ENCODE peak calls at places on chromosomes 12 and 14, in five cellular contexts. W is posterior cingulate gyrus, T is ovary, U is esophagus squamous epithelium, E is testis. C is an unnamed sample.
A peak's percentile ranks its signal among the peaks of the same experiment; 100 is the strongest.

GRCh38 chr12:39966738-39967137 is 139.1 kb downstream of the SLC2A13 start:
- DNase-seq in W (no peak), T (no peak), U (no peak), E (no peak), C (no peak)

GRCh38 chr12:64682572-64683277 is 72.4 kb downstream of the RASSF3 start:
- DNase-seq in W (no peak), T (peak; percentile 69), U (no peak), E (no peak), C (no peak)

GRCh38 chr12:108821407-108822397 is 35.7 kb downstream of the SSH1 start:
- DNase-seq in W (no peak), T (no peak), U (no peak), E (no peak), C (no peak)

GRCh38 chr12:116880817-116881324 is 370 bp downstream of the HRK start:
- DNase-seq in W (peak; percentile 88), T (peak; percentile 45), U (no peak), E (peak; percentile 57), C (peak; percentile 51)

GRCh38 chr12:11513288-11513687 is 117.9 kb upstream of the PRB2 start:
- DNase-seq in W (no peak), T (no peak), U (no peak), E (no peak), C (no peak)

GRCh38 chr14:69615471-69616407 is 4.3 kb downstream of the SUSD6 start:
- DNase-seq in W (no peak), T (no peak), U (no peak), E (peak; percentile 79), C (peak; percentile 49)

GRCh38 chr12:71780207-71780822 is 25.7 kb downstream of the RAB21 start:
- DNase-seq in W (peak; percentile 84), T (peak; percentile 40), U (no peak), E (peak; percentile 42), C (no peak)

GRCh38 chr12:26773313-26774104 is 59.5 kb downstream of the ITPR2 start:
- DNase-seq in W (no peak), T (no peak), U (no peak), E (no peak), C (no peak)

GRCh38 chr12:6635375-6635855 is 344 bp downstream of the LPAR5 start:
- DNase-seq in W (no peak), T (no peak), U (no peak), E (no peak), C (no peak)

GRCh38 chr12:6167327-6168280 is 32.6 kb upstream of the CD9 start:
- DNase-seq in W (peak; percentile 89), T (peak; percentile 32), U (no peak), E (no peak), C (no peak)

GRCh38 chr12:113259499-113259953 is 38.3 kb downstream of the TPCN1 start:
- DNase-seq in W (peak; percentile 95), T (peak; percentile 85), U (no peak), E (peak; percentile 86), C (no peak)

GRCh38 chr12:31272607-31273225 is 53.2 kb downstream of the SINHCAF start:
- DNase-seq in W (no peak), T (no peak), U (no peak), E (no peak), C (no peak)

GRCh38 chr14:26190644-26191043 is 407.2 kb downstream of the NOVA1 start:
- DNase-seq in W (no peak), T (no peak), U (no peak), E (no peak), C (no peak)

GRCh38 chr12:608921-609320 is 54.3 kb downstream of the NINJ2 start:
- DNase-seq in W (no peak), T (no peak), U (no peak), E (no peak), C (no peak)

GRCh38 chr12:9347328-9348127 is 139.3 kb upstream of the PZP start:
- DNase-seq in W (no peak), T (no peak), U (no peak), E (no peak), C (no peak)

GRCh38 chr12:123543541-123543940 is 10.0 kb upstream of the RILPL1 start:
- DNase-seq in W (no peak), T (no peak), U (no peak), E (no peak), C (no peak)

GRCh38 chr14:104724407-104724980 is 465 bp downstream of the ADSS1 start:
- DNase-seq in W (no peak), T (peak; percentile 61), U (no peak), E (no peak), C (no peak)

GRCh38 chr14:100539766-100540140 is 47.5 kb downstream of the BEGAIN start:
- DNase-seq in W (peak; percentile 77), T (no peak), U (no peak), E (no peak), C (no peak)

GRCh38 chr14:95409472-95410307 is 90.0 kb upstream of the CLMN start:
- DNase-seq in W (peak; percentile 92), T (no peak), U (no peak), E (no peak), C (no peak)

GRCh38 chr12:133156125-133156690 is 25.1 kb upstream of the ZNF268 start:
- DNase-seq in W (no peak), T (no peak), U (no peak), E (no peak), C (no peak)

GRCh38 chr12:120869376-120869775 is 34.8 kb downstream of the SPPL3 start:
- DNase-seq in W (no peak), T (no peak), U (no peak), E (no peak), C (no peak)

GRCh38 chr14:99747167-99747566 is 46.0 kb upstream of the EML1 start:
- DNase-seq in W (peak; percentile 49), T (no peak), U (no peak), E (no peak), C (no peak)

C was measured in NCI-H526 treated with DMSO at 0.1 percent for 48 hours.